ENCODE peak calls at places on chromosomes 7 and 10, in six cellular contexts. V, I, S, C, Y and T are unnamed samples.

GRCh38 chr10:71600856-71601255 is 118.7 kb downstream of the C10orf105 start:
- ATAC-seq in V (no peak), I (no peak), S (no peak), C (no peak), Y (no peak), T (no peak)

GRCh38 chr7:24704311-24704710 is 53.0 kb downstream of the GSDME start:
- ATAC-seq in V (no peak), I (no peak), S (no peak), C (no peak), Y (no peak), T (no peak)

GRCh38 chr7:3730271-3730670 is 429.2 kb downstream of the SDK1 start:
- ATAC-seq in V (no peak), I (no peak), S (no peak), C (no peak), Y (no peak), T (no peak)

GRCh38 chr10:3036155-3036554 is 31.2 kb upstream of the PFKP start:
- ATAC-seq in V (no peak), I (no peak), S (peak), C (no peak), Y (no peak), T (no peak)

GRCh38 chr7:91570600-91570999 is 306.4 kb downstream of the FZD1 start:
- ATAC-seq in V (no peak), I (no peak), S (no peak), C (no peak), Y (no peak), T (no peak)

GRCh38 chr7:75884401-75884800 is 5.6 kb downstream of the RHBDD2 start:
- ATAC-seq in V (no peak), I (no peak), S (no peak), C (no peak), Y (no peak), T (no peak)

GRCh38 chr10:33115720-33116119 is 157.7 kb upstream of the ITGB1 start:
- ATAC-seq in V (no peak), I (no peak), S (no peak), C (no peak), Y (no peak), T (no peak)

GRCh38 chr10:132774905-132775863 is 10.8 kb downstream of the NKX6-2 start:
- ATAC-seq in V (peak), I (no peak), S (no peak), C (no peak), Y (peak), T (no peak)

GRCh38 chr10:51001587-51001986 is 72.7 kb upstream of the PRKG1 start:
- ATAC-seq in V (peak), I (peak), S (peak), C (peak), Y (no peak), T (peak)

GRCh38 chr10:128605180-128605579 is 479.0 kb upstream of the MKI67 start:
- ATAC-seq in V (no peak), I (no peak), S (no peak), C (no peak), Y (no peak), T (no peak)

GRCh38 chr10:392705-393037 is 257.4 kb downstream of the ZMYND11 start:
- ATAC-seq in V (no peak), I (no peak), S (no peak), C (no peak), Y (no peak), T (no peak)

GRCh38 chr7:18257711-18258110 is 230.1 kb upstream of the PRPS1L1 start:
- ATAC-seq in V (no peak), I (no peak), S (peak), C (peak), Y (no peak), T (peak)

GRCh38 chr10:104264783-104265182 is 4.2 kb upstream of the GSTO2 start:
- ATAC-seq in V (no peak), I (peak), S (no peak), C (no peak), Y (no peak), T (no peak)

GRCh38 chr10:132319853-132320669 is 11.9 kb upstream of the LRRC27 start:
- ATAC-seq in V (peak), I (peak), S (peak), C (peak), Y (peak), T (no peak)

GRCh38 chr7:69739182-69739581 is 140.9 kb downstream of the AUTS2 start:
- ATAC-seq in V (no peak), I (no peak), S (peak), C (no peak), Y (no peak), T (no peak)

GRCh38 chr7:30726296-30727006 is 25.5 kb upstream of the INMT start:
- ATAC-seq in V (no peak), I (no peak), S (peak), C (peak), Y (no peak), T (no peak)

GRCh38 chr7:140008755-140009610 is 53.8 kb downstream of the PARP12 start:
- ATAC-seq in V (no peak), I (no peak), S (no peak), C (no peak), Y (no peak), T (no peak)

GRCh38 chr10:105785721-105786120 is 1144.6 kb downstream of the SORCS3 start:
- ATAC-seq in V (no peak), I (no peak), S (no peak), C (no peak), Y (no peak), T (no peak)

GRCh38 chr7:74275401-74275881 is 13.8 kb upstream of the CLIP2 start:
- ATAC-seq in V (peak), I (peak), S (peak), C (peak), Y (no peak), T (no peak)

GRCh38 chr7:30687604-30688003 is 5.3 kb upstream of the CRHR2 start:
- ATAC-seq in V (peak), I (no peak), S (no peak), C (no peak), Y (no peak), T (no peak)

GRCh38 chr7:49396194-49396593 is 377.2 kb upstream of the VWC2 start:
- ATAC-seq in V (no peak), I (no peak), S (no peak), C (no peak), Y (no peak), T (no peak)

GRCh38 chr7:28904539-28905143 is 53.5 kb downstream of the TRIL start:
- ATAC-seq in V (no peak), I (no peak), S (no peak), C (no peak), Y (no peak), T (no peak)

GRCh38 chr7:36312915-36313334 is 76.7 kb upstream of the ANLN start:
- ATAC-seq in V (peak), I (peak), S (no peak), C (peak), Y (peak), T (no peak)

GRCh38 chr7:101702362-101702850 is 73.3 kb upstream of the MYL10 start:
- ATAC-seq in V (peak), I (peak), S (no peak), C (peak), Y (no peak), T (no peak)

GRCh38 chr7:1741751-1742554 is 71.9 kb downstream of the ELFN1 start:
- ATAC-seq in V (peak), I (peak), S (no peak), C (peak), Y (peak), T (peak)

GRCh38 chr10:71072820-71073205 is 139.6 kb upstream of the UNC5B start:
- ATAC-seq in V (no peak), I (no peak), S (no peak), C (no peak), Y (no peak), T (no peak)

GRCh38 chr10:34290412-34291082 is 524.5 kb downstream of the PARD3 start:
- ATAC-seq in V (no peak), I (no peak), S (no peak), C (no peak), Y (peak), T (peak)

GRCh38 chr7:95595825-95596182 is 512 bp downstream of the PDK4 start:
- ATAC-seq in V (peak), I (no peak), S (no peak), C (no peak), Y (no peak), T (no peak)

GRCh38 chr7:116990056-116990455 is 36.8 kb downstream of the ST7 start:
- ATAC-seq in V (no peak), I (no peak), S (no peak), C (no peak), Y (no peak), T (no peak)
- TF ChIP-seq POLR2A in V (no peak), I (no peak), S (no peak), C (no peak), Y (no peak), T (no peak)

DNA sequence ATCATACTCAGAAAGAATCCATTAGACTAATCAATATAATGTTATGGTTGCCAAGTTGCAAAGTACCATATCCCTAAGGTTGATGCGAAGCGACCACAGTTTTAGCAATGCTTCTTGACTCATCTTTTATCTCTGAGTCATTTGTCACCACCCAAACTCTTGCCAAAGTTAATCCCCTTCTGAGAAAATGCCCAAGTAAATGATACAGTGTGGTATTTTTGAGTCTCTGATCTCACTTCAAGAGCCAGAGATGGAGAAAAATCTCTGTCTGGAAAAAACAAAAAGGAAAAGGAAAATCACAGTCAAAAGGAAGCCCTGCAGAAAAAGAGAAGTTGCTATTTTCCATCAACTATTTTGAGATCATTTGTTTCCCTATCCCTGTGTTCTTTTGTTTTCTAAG is 26.7 kb upstream of the OTUD1 start:
- ATAC-seq in V (no peak), I (no peak), S (peak), C (no peak), Y (no peak), T (no peak)
- H3K4me3 ChIP-seq in V (no peak), I (no peak), S (no peak), C (no peak), Y (no peak), T (no peak)

DNA sequence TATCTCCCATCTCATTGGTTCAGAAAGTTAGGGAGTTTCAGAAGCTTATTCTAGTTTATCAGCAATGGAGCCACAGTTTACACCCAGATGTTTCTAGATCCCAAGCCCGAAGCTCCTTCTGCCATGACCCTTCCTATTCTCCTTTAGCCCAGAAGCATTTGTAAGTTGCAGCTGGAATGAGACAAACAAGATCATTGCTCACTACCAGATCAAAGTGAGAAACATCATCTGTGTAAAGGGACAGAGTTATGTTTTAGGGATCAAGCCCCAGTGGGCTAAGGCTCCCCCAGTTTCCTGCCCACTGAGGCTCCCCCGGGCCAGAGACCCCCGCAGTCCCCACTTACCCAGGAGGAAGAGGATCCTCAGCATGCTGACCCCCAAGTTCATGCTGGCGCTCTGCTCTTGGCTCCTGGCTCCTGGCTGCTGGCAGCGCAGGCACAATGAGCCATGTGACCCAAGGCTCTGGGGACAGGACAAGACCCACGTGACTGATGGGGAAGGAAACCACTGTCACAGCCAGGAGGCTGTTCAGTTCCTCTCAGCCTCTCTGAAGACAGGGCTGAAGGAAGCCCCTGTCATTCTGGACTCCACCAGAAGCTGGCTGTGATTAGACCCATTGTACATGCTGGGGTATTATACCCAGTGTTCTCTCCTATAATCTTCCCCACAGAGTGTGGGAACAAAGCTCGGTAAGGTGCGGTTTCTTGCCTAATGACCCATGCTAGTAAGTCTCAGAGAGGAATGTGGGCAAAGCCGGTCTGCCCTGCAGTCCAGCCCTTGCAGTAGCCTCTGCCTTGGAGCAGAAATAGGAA is at the start of gene TMEM273:
- ATAC-seq in V (no peak), I (no peak), S (peak), C (peak), Y (peak), T (peak)
- TF ChIP-seq POLR2AphosphoS5 in V (no peak), I (no peak), S (peak), C (no peak), Y (peak), T (no peak)

DNA sequence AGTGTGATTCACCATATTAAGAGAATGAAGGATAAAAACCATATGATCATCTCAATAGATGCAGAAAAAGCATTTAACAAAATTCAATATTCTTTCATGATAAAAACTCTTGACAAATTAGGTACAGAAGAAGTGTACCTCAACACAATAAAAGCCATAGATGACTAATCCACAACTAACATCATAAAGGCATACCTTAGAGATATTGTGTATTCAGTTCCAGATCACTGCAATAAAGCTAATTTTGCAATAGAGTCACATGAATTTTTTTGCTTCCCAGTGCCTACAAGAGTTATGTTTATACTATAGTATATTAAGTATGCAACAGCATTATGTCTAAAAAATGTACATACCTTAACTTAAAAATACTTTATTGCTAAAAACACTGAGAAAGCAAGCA is 18.9 kb upstream of the RNF32 start:
- ATAC-seq in V (no peak), I (no peak), S (no peak), C (no peak), Y (no peak), T (no peak)
- TF ChIP-seq POLR2A in V (no peak), I (no peak), S (no peak), C (no peak), Y (no peak), T (no peak)

GRCh38 chr10:92241158-92241500 is 49.7 kb downstream of the CPEB3 start:
- ATAC-seq in V (no peak), I (no peak), S (no peak), C (peak), Y (no peak), T (no peak)
- H3K4me3 ChIP-seq in V (no peak), I (peak), S (peak), C (peak), Y (no peak), T (peak)

DNA sequence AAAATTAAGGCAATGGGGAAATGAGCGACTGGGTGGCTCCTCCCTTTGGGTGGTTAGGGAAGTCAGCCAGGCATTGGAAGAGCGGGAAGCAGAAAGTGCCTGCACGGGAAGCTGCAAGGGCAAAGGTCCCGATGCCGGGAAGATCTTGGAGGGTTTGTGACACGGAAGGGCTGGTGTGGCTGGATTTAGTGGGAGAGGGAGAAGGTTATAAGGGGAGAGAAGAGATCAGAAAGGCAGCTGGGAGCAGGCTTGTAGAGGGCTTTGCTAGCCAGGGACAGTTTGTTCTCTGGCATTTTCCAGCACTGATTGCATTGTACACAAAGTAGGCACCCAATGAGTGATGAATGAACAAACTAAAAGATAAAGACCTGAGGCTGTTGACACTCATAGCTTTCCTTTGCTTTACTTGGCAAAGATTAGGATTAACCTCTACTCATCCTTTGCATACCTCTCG is 67.7 kb downstream of the NAMPT start:
- ATAC-seq in V (peak), I (no peak), S (no peak), C (peak), Y (peak), T (peak)
- TF ChIP-seq POLR2AphosphoS5 in V (no peak), I (no peak), S (no peak), C (no peak), Y (peak), T (peak)

GRCh38 chr7:114086491-114086905 is 167.7 kb upstream of the PPP1R3A start:
- ATAC-seq in V (peak), I (peak), S (peak), C (no peak), Y (no peak), T (peak)

GRCh38 chr7:114084381-114085312 is 165.8 kb upstream of the PPP1R3A start:
- ATAC-seq in V (no peak), I (peak), S (peak), C (no peak), Y (peak), T (peak)

GRCh38 chr7:114085313-114085591 is 166.4 kb upstream of the PPP1R3A start:
- ATAC-seq in V (peak), I (peak), S (peak), C (no peak), Y (peak), T (peak)

GRCh38 chr7:114086906-114087651 is 168.3 kb upstream of the PPP1R3A start:
- ATAC-seq in V (peak), I (peak), S (no peak), C (no peak), Y (no peak), T (no peak)

DNA sequence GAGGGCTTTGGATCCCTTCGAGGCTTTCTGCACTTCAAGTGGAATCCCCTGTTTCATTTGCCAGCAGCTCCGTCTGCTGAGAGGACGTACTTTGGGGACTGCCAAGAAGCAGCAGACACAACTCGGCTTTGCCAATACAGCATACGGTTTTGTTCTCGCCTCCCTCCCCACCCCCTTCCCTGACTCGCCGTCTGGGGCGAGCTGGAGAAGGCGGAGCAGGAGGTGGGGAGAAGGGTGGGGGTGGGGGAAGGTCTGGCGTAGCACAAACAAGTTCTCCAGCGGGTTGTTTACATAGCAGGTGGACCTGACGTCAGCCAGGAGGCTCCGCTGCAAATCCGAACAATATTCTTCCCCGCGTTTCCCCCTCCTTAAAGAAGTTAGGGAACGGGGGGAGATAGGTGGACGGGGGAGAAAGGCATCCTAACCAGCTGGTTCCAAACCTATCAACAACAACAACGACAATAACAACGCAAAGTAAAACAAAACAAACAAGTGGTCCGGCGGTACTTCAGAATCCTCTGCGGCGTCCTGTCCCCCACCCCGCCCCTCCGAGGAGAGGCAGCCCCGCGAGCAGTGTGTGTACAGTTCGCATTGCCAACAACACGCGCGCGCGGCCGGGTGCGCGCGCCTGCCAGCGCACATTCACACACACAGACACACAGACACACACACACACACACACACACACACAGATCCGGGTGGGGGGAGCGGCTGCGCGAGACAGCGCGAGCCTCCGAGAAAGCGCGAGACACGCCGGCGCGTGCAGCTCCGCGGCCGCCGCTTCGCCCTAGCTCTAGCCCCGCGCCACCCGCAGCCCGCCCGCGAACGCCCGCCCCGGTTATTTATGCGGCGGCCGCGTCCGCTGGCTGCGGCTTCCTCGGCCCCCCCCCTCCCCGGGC is 167.0 kb upstream of the PPP1R3A start:
- ATAC-seq in V (peak), I (peak), S (peak), C (no peak), Y (peak), T (peak)
- TF ChIP-seq POLR2A in V (no peak), I (no peak), S (no peak), C (no peak), Y (peak), T (peak)